ENCODE peak calls at places on chromosomes 13 and 19, in ten cellular contexts. B, J, G, M, F, Y, K, I, S and Z are unnamed samples.

GRCh38 chr13:67752741-67753140 is 522.6 kb upstream of the PCDH9 start:
- DNase-seq in G (no peak), I (no peak), B (no peak), S (no peak), K (no peak), Y (no peak), F (no peak), M (no peak), J (no peak), Z (no peak)

GRCh38 chr19:7213628-7214328 is 80.4 kb downstream of the INSR start:
- DNase-seq in I (no peak), F (no peak), M (no peak), B (no peak), K (no peak), G (no peak), J (no peak), S (no peak), Y (no peak), Z (no peak)

GRCh38 chr13:110138009-110138699 is 168.8 kb downstream of the COL4A1 start:
- DNase-seq in G (peak), B (peak), S (peak), Y (peak), J (peak), K (peak), F (peak), M (peak), I (peak), Z (peak)

GRCh38 chr19:39409207-39409885 is 2.7 kb downstream of the ZFP36 start:
- DNase-seq in M (peak), K (peak), Y (peak), I (no peak), B (peak), G (peak), S (peak), J (peak), F (peak), Z (no peak)

GRCh38 chr13:101730420-101731000 is 278.0 kb downstream of the ITGBL1 start:
- DNase-seq in I (no peak), S (no peak), M (no peak), J (no peak), F (no peak), Y (no peak), B (no peak), G (no peak), K (no peak), Z (no peak)

GRCh38 chr19:19745496-19746285 is 12.8 kb upstream of the ZNF14 start:
- DNase-seq in B (no peak), Y (peak), I (no peak), S (no peak), F (no peak), M (no peak), K (no peak), G (no peak), J (no peak), Z (no peak)

GRCh38 chr13:48902421-48902820 is 73.3 kb upstream of the FNDC3A start:
- DNase-seq in S (peak), F (no peak), Y (no peak), K (peak), G (no peak), M (no peak), B (no peak), I (no peak), J (no peak), Z (peak)

GRCh38 chr13:50801087-50801931 is 42.2 kb downstream of the DLEU7 start:
- DNase-seq in K (peak), B (peak), M (peak), Y (peak), J (peak), I (peak), G (peak), S (peak), F (peak), Z (peak)

GRCh38 chr19:47663435-47663910 is 49.7 kb upstream of the EHD2 start:
- DNase-seq in K (peak), J (no peak), S (peak), I (peak), G (no peak), F (no peak), B (no peak), Y (no peak), M (no peak), Z (peak)

GRCh38 chr19:24166055-24166454 is 79.1 kb downstream of the ZNF254 start:
- DNase-seq in B (no peak), I (peak), K (peak), M (no peak), Y (no peak), F (no peak), S (peak), G (no peak), J (no peak), Z (peak)

GRCh38 chr13:74298912-74299311 is 164.7 kb upstream of the KLF12 start:
- DNase-seq in K (no peak), I (no peak), J (no peak), G (no peak), S (no peak), B (no peak), Y (no peak), F (no peak), M (no peak), Z (no peak)

GRCh38 chr19:19627716-19628498 is at the start of gene LPAR2:
- DNase-seq in B (peak), M (peak), F (peak), Y (peak), G (no peak), I (no peak), K (no peak), J (peak), S (peak), Z (no peak)

GRCh38 chr19:30457484-30457883 is 85.3 kb downstream of the ZNF536 start:
- DNase-seq in F (no peak), J (no peak), G (no peak), S (no peak), M (no peak), K (no peak), B (no peak), I (no peak), Y (no peak), Z (no peak)

GRCh38 chr19:30455881-30456280 is 83.7 kb downstream of the ZNF536 start:
- DNase-seq in M (no peak), F (no peak), Y (no peak), G (no peak), S (no peak), B (no peak), I (no peak), K (no peak), J (no peak), Z (no peak)

GRCh38 chr19:30450945-30451344 is 78.8 kb downstream of the ZNF536 start:
- DNase-seq in S (peak), B (no peak), F (no peak), I (no peak), M (no peak), Y (no peak), K (no peak), J (no peak), G (no peak), Z (no peak)

GRCh38 chr19:30450101-30450500 is 77.9 kb downstream of the ZNF536 start:
- DNase-seq in S (peak), G (peak), F (peak), J (peak), I (peak), K (no peak), M (no peak), Y (no peak), B (no peak), Z (no peak)

DNA sequence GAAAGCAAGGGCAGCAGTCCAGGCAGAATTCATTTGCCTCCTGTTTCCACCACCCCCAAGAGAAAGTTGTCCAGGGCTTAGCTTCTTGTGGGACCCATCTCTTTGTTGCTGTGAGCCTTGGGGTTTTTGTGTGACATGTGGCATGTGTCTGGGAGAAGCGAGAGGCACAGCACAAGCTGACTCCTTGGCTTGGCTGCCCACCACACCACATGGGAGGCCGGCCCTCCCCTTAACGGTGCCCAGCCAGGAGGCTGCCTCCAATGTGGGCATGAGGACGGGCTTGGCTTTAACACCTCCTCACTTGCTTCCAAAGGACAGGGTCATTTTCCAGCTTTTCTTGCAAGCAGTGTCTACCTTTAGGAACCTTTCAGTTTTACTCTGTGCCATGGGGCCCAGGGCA is 81.6 kb downstream of the ZNF536 start:
- DNase-seq in K (no peak), F (no peak), G (no peak), Y (no peak), I (no peak), J (no peak), M (no peak), S (no peak), B (no peak), Z (no peak)
- TF ChIP-seq CTCF in K (no peak), F (no peak), G (no peak), Y (no peak), I (no peak), J (no peak), M (no peak), S (no peak), B (no peak), Z (no peak)

GRCh38 chr13:97185291-97185690 is 36.8 kb upstream of the MBNL2 start:
- DNase-seq in M (no peak), I (no peak), F (no peak), B (no peak), Y (no peak), S (no peak), J (no peak), G (no peak), K (no peak), Z (no peak)
- TF ChIP-seq CTCF in M (no peak), I (no peak), F (no peak), B (no peak), Y (no peak), S (no peak), J (no peak), G (no peak), K (no peak), Z (no peak)

DNA sequence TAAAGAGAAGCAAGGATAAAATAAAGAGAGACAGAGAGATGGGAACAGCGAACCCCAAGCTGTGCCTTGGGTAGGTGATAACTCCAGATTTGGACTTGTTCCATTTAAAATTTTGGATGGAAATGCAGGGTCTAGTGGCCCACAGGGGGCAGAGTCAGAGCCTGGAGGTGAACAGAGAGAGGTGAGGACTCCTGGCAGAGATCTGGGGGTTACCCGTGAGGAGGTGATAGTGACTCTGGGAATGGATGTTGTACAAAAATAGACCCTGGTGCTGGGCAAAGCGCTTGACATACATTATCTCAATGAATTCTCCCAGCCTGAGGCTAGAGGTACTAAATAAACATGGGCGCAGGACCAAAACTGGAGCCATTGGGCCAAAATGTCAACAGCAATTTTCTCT is 14.3 kb upstream of the DHRS12 start:
- DNase-seq in K (no peak), I (no peak), G (no peak), F (no peak), Y (no peak), M (no peak), S (no peak), B (no peak), J (no peak), Z (no peak)
- TF ChIP-seq CTCF in K (no peak), I (no peak), G (no peak), F (no peak), Y (no peak), M (no peak), S (no peak), B (peak), J (no peak), Z (no peak)

GRCh38 chr13:36069881-36070366 is 61.3 kb downstream of the DCLK1 start:
- DNase-seq in M (no peak), I (no peak), S (peak), G (peak), K (no peak), F (no peak), Y (no peak), B (no peak), J (no peak), Z (no peak)
- TF ChIP-seq CTCF in M (no peak), I (no peak), S (no peak), G (no peak), K (no peak), F (no peak), Y (no peak), B (no peak), J (no peak), Z (no peak)